ENCODE peak calls at places on chromosomes 13 and 19, in eight cellular contexts. H is HT-29; J is nucleus accumbens; G is foreskin fibroblast; L is NCI-H1092; O is stimulated activated CD4-positive, alpha-beta T cell treated with anti-CD3 and anti-CD28 coated beads, TNF-alpha, amount 100 ng/mL, for 48 hours; F is head of caudate nucleus; E is T1000. P is an unnamed sample.

GRCh38 chr19:44613295-44614168 is at the start of gene IGSF23:
- DNase-seq in H (peak), J (no peak), G (no peak), L (no peak), O (no peak), F (no peak), E (no peak), P (no peak)

GRCh38 chr19:495440-496332 is 600 bp upstream of the MADCAM1 start:
- DNase-seq in H (peak), J (no peak), G (no peak), L (no peak), O (peak), F (no peak), E (no peak), P (peak)

GRCh38 chr13:22311734-22312404 is 641.0 kb downstream of the FGF9 start:
- DNase-seq in H (no peak), J (no peak), G (no peak), L (no peak), O (no peak), F (no peak), E (no peak), P (no peak)

GRCh38 chr19:39160523-39160861 is 34.9 kb downstream of the PAK4 start:
- DNase-seq in H (peak), J (no peak), G (peak), L (no peak), O (no peak), F (no peak), E (no peak), P (no peak)

GRCh38 chr13:54633461-54633860 is 1604.8 kb downstream of the OLFM4 start:
- DNase-seq in H (no peak), J (no peak), G (no peak), L (no peak), O (no peak), F (no peak), E (no peak), P (no peak)

GRCh38 chr19:4730740-4731171 is 7.1 kb upstream of the DPP9 start:
- DNase-seq in H (peak), J (no peak), G (no peak), L (no peak), O (peak), F (no peak), E (no peak), P (no peak)

GRCh38 chr19:14310055-14310454 is 71.2 kb upstream of the ADGRE5 start:
- DNase-seq in H (no peak), J (no peak), G (no peak), L (no peak), O (no peak), F (no peak), E (no peak), P (no peak)

GRCh38 chr19:11377237-11377636 is 2.8 kb downstream of the SWSAP1 start:
- DNase-seq in H (peak), J (no peak), G (peak), L (no peak), O (no peak), F (peak), E (peak), P (peak)

GRCh38 chr19:16660763-16661479 is at the start of gene TMEM38A:
- DNase-seq in H (peak), J (peak), G (no peak), L (no peak), O (no peak), F (peak), E (no peak), P (no peak)

GRCh38 chr13:20351279-20352022 is 119.3 kb upstream of the GJB6 start:
- DNase-seq in H (peak), J (no peak), G (no peak), L (no peak), O (no peak), F (no peak), E (no peak), P (peak)

GRCh38 chr19:41929536-41930071 is 1.4 kb upstream of the ERFL start:
- DNase-seq in H (no peak), J (no peak), G (no peak), L (no peak), O (no peak), F (no peak), E (no peak), P (no peak)

GRCh38 chr13:112812306-112813034 is 122.6 kb downstream of the ATP11A start:
- DNase-seq in H (no peak), J (no peak), G (no peak), L (no peak), O (no peak), F (peak), E (no peak), P (no peak)

GRCh38 chr19:55546822-55547614 is 1.7 kb upstream of the SBK3 start:
- DNase-seq in H (peak), J (no peak), G (peak), L (no peak), O (no peak), F (peak), E (no peak), P (peak)

GRCh38 chr13:20461860-20462532 is 63.7 kb downstream of the CRYL1 start:
- DNase-seq in H (no peak), J (no peak), G (no peak), L (no peak), O (no peak), F (no peak), E (no peak), P (no peak)

GRCh38 chr13:50339291-50339690 is 324.0 kb downstream of the KCNRG start:
- DNase-seq in H (no peak), J (no peak), G (no peak), L (no peak), O (no peak), F (no peak), E (no peak), P (no peak)

GRCh38 chr19:14022469-14022868 is 5.5 kb upstream of the RLN3 start:
- DNase-seq in H (no peak), J (no peak), G (no peak), L (no peak), O (no peak), F (no peak), E (no peak), P (peak)

GRCh38 chr19:2509096-2509495 is 33.2 kb downstream of the GADD45B start:
- DNase-seq in H (no peak), J (no peak), G (no peak), L (no peak), O (no peak), F (no peak), E (no peak), P (no peak)

GRCh38 chr13:73809561-73809960 is 324.6 kb downstream of the KLF12 start:
- DNase-seq in H (peak), J (no peak), G (peak), L (no peak), O (no peak), F (no peak), E (no peak), P (peak)

GRCh38 chr19:46607441-46607841 is 6.3 kb downstream of the CALM3 start:
- DNase-seq in H (no peak), J (no peak), G (no peak), L (no peak), O (no peak), F (no peak), E (no peak), P (no peak)

GRCh38 chr19:47363758-47364529 is 14.8 kb downstream of the DHX34 start:
- DNase-seq in H (peak), J (no peak), G (peak), L (no peak), O (no peak), F (no peak), E (no peak), P (peak)

GRCh38 chr19:29798783-29799182 is 13.0 kb upstream of the CCNE1 start:
- DNase-seq in H (no peak), J (no peak), G (no peak), L (no peak), O (no peak), F (no peak), E (no peak), P (peak)

GRCh38 chr13:33721719-33722118 is 96.2 kb upstream of the RFC3 start:
- DNase-seq in H (no peak), J (no peak), G (peak), L (no peak), O (no peak), F (no peak), E (no peak), P (peak)

GRCh38 chr19:16470911-16471811 is 609 bp downstream of the EPS15L1 start:
- DNase-seq in H (peak), J (no peak), G (no peak), L (no peak), O (no peak), F (no peak), E (no peak), P (peak)

GRCh38 chr19:35253316-35254286 is 4.8 kb downstream of the LSR start:
- DNase-seq in H (no peak), J (no peak), G (no peak), L (no peak), O (no peak), F (no peak), E (no peak), P (no peak)